ENCODE peak calls at places on chromosome 17, in eight cellular contexts. T is Panc1, R is colonic mucosa, S is tibial nerve, G is cardiac muscle cell, A is H1, V is lower lobe of right lung, M is neural progenitor cell. L is an unnamed sample.

GRCh38 chr17:80599546-80600305 is 55.1 kb downstream of the RPTOR start:
- DNase-seq in T (no peak), R (peak; percentile 81), S (no peak), G (no peak), A (no peak), V (no peak), M (no peak), L (no peak)

GRCh38 chr17:1709403-1709891 is 730 bp downstream of the TLCD2 start:
- DNase-seq in T (no peak), R (peak; percentile 29), S (no peak), G (peak; percentile 40), A (no peak), V (no peak), M (peak; percentile 39), L (no peak)

GRCh38 chr17:58534901-58535421 is 20.5 kb upstream of the MTMR4 start:
- DNase-seq in T (no peak), R (no peak), S (no peak), G (peak; percentile 67), A (no peak), V (no peak), M (no peak), L (no peak)

GRCh38 chr17:26765860-26766709 is 527.8 kb upstream of the WSB1 start:
- DNase-seq in T (no peak), R (no peak), S (no peak), G (no peak), A (no peak), V (no peak), M (no peak), L (no peak)

GRCh38 chr17:79866791-79867190 is 27.6 kb upstream of the CBX4 start:
- DNase-seq in T (no peak), R (no peak), S (no peak), G (no peak), A (no peak), V (peak; percentile 21), M (no peak), L (no peak)

GRCh38 chr17:50129303-50129945 is 536 bp downstream of the SAMD14 start:
- DNase-seq in T (no peak), R (no peak), S (no peak), G (peak; percentile 55), A (no peak), V (no peak), M (peak; percentile 83), L (no peak)

GRCh38 chr17:60535382-60536279 is 9.6 kb upstream of the APPBP2 start:
- DNase-seq in T (no peak), R (no peak), S (no peak), G (no peak), A (no peak), V (no peak), M (no peak), L (no peak)

GRCh38 chr17:21284319-21285163 is at the start of gene MAP2K3:
- DNase-seq in T (peak; percentile 85), R (peak; percentile 99), S (peak; percentile 99), G (peak; percentile 99), A (peak; percentile 98), V (peak; percentile 99), M (peak; percentile 100), L (peak; percentile 100)

GRCh38 chr17:79923974-79924638 is 84.9 kb upstream of the CBX4 start:
- DNase-seq in T (no peak), R (peak; percentile 83), S (no peak), G (peak; percentile 37), A (peak; percentile 50), V (no peak), M (peak; percentile 90), L (no peak)

GRCh38 chr17:15456972-15457722 is 10.3 kb downstream of the CDRT4 start:
- DNase-seq in T (no peak), R (no peak), S (peak; percentile 78), G (peak; percentile 87), A (no peak), V (no peak), M (no peak), L (peak; percentile 70)

GRCh38 chr17:65594585-65594940 is 33.1 kb upstream of the AXIN2 start:
- DNase-seq in T (no peak), R (no peak), S (no peak), G (peak; percentile 37), A (no peak), V (no peak), M (no peak), L (no peak)

GRCh38 chr17:63631626-63632025 is 9.4 kb downstream of the MAP3K3 start:
- DNase-seq in T (no peak), R (no peak), S (no peak), G (no peak), A (no peak), V (no peak), M (peak; percentile 47), L (no peak)

GRCh38 chr17:3526491-3526890 is 31.1 kb downstream of the TRPV3 start:
- DNase-seq in T (no peak), R (no peak), S (no peak), G (no peak), A (no peak), V (no peak), M (no peak), L (no peak)

GRCh38 chr17:56165017-56165720 is 11.9 kb downstream of the ANKFN1 start:
- DNase-seq in T (no peak), R (no peak), S (no peak), G (no peak), A (no peak), V (no peak), M (no peak), L (no peak)

GRCh38 chr17:8420041-8420934 is 15.4 kb upstream of the NDEL1 start:
- DNase-seq in T (no peak), R (peak; percentile 73), S (peak; percentile 50), G (peak; percentile 91), A (no peak), V (peak; percentile 74), M (no peak), L (peak; percentile 64)

GRCh38 chr17:73941919-73942530 is 261.5 kb upstream of the RPL38 start:
- DNase-seq in T (no peak), R (no peak), S (no peak), G (no peak), A (no peak), V (no peak), M (no peak), L (peak; percentile 34)

GRCh38 chr17:3852561-3852960 is 6.5 kb upstream of the NCBP3 start:
- DNase-seq in T (no peak), R (no peak), S (no peak), G (peak; percentile 56), A (no peak), V (no peak), M (no peak), L (no peak)

GRCh38 chr17:78873519-78874340 is 29.3 kb downstream of the CEP295NL start:
- DNase-seq in T (no peak), R (no peak), S (no peak), G (no peak), A (no peak), V (no peak), M (peak; percentile 33), L (no peak)

GRCh38 chr17:34692932-34693331 is 113.5 kb downstream of the TMEM132E start:
- DNase-seq in T (no peak), R (no peak), S (no peak), G (no peak), A (no peak), V (no peak), M (no peak), L (no peak)

DNA sequence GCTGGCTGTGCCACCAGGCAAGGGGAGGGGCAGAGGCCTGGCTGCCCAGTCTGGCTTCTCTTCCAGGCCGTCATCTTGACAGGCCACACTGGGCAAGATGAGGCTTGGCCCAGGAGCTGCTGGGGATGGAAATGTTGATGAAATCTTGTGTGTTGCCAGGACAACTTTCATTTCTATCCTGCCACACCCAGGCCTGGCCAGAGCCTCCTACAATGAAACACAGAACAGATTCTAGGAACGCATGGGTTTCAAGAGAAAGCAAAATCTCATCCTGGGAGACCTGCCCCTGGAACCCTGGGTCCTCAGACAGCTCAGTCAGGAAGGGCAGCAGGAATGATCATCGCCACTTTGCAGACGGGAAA is 9.3 kb downstream of the HEXIM2 start:
- DNase-seq in T (no peak), R (peak; percentile 64), S (peak; percentile 68), G (peak; percentile 83), A (no peak), V (peak; percentile 73), M (no peak), L (peak; percentile 90)
- H3K27ac ChIP-seq in T (peak overlapping the region; percentile 99), R (peak overlapping the region; percentile 70), S (peak overlapping the region; percentile 97), G (peak overlapping the region; percentile 79), A (peak overlapping the region; percentile 64), V (peak overlapping the region; percentile 90), M (peak overlapping the region; percentile 90), L (peak overlapping the region; percentile 93)

GRCh38 chr17:45828171-45829133 is 16.2 kb upstream of the SPPL2C start:
- DNase-seq in T (no peak), R (no peak), S (no peak), G (no peak), A (no peak), V (no peak), M (no peak), L (no peak)
- TF ChIP-seq CTCF in T (no peak), R (no peak), S (no peak), G (no peak), A (no peak), V (no peak), M (no peak), L (no peak)

GRCh38 chr17:42709561-42709960 is 27.2 kb downstream of the CNTNAP1 start:
- DNase-seq in T (no peak), R (no peak), S (no peak), G (no peak), A (no peak), V (no peak), M (no peak), L (no peak)
- H3K36me3 ChIP-seq in T (peaks cover 2% of the 10 kb centered on the region), R (peaks cover 24% of the 10 kb centered on the region), S (peaks cover 100% of the 10 kb centered on the region), G (peaks cover 41% of the 10 kb centered on the region), A (peaks cover 26% of the 10 kb centered on the region), V (peaks cover 100% of the 10 kb centered on the region), M (no peaks in the 10 kb centered on the region), L (peaks cover 97% of the 10 kb centered on the region)

GRCh38 chr17:82435601-82436583 is 14.7 kb downstream of the CYBC1 start:
- DNase-seq in T (no peak), R (no peak), S (no peak), G (no peak), A (no peak), V (no peak), M (no peak), L (no peak)
- H3K27ac ChIP-seq in T (no peak overlapping the region), R (no peak overlapping the region), S (no peak overlapping the region), G (no peak overlapping the region), A (no peak overlapping the region), V (no peak overlapping the region), M (no peak overlapping the region), L (no peak overlapping the region)

L was measured in right atrium auricular region.